ENCODE peak calls at places on chromosomes 6 and 20, in six cellular contexts. One of them, this sample, is unnamed.

GRCh38 chr6:42690872-42691271 is 31.5 kb downstream of the PRPH2 start:
- DNase-seq in tibial artery: no peak
- DNase-seq in WERI-Rb-1: no peak
- DNase-seq in CD8-positive, alpha-beta T cell: no peak
- DNase-seq in fibroblast of the aortic adventitia: no peak
- DNase-seq in sigmoid colon: no peak
- DNase-seq in this sample: no peak

GRCh38 chr6:84074988-84075781 is 41.6 kb downstream of the MRAP2 start:
- DNase-seq in fibroblast of the aortic adventitia: peak
- DNase-seq in CD8-positive, alpha-beta T cell: no peak
- DNase-seq in WERI-Rb-1: peak
- DNase-seq in tibial artery: no peak
- DNase-seq in sigmoid colon: no peak
- DNase-seq in this sample: peak

GRCh38 chr6:123203928-123204327 is 207.9 kb downstream of the CLVS2 start:
- DNase-seq in WERI-Rb-1: no peak
- DNase-seq in fibroblast of the aortic adventitia: no peak
- DNase-seq in tibial artery: no peak
- DNase-seq in sigmoid colon: no peak
- DNase-seq in CD8-positive, alpha-beta T cell: no peak
- DNase-seq in this sample: no peak

GRCh38 chr6:10746915-10747250 is 722 bp upstream of the TMEM14B start:
- DNase-seq in tibial artery: no peak
- DNase-seq in fibroblast of the aortic adventitia: no peak
- DNase-seq in sigmoid colon: no peak
- DNase-seq in CD8-positive, alpha-beta T cell: no peak
- DNase-seq in WERI-Rb-1: no peak
- DNase-seq in this sample: no peak

GRCh38 chr20:44068311-44068710 is 118.7 kb downstream of the JPH2 start:
- DNase-seq in WERI-Rb-1: no peak
- DNase-seq in fibroblast of the aortic adventitia: no peak
- DNase-seq in sigmoid colon: no peak
- DNase-seq in CD8-positive, alpha-beta T cell: no peak
- DNase-seq in tibial artery: peak
- DNase-seq in this sample: no peak

GRCh38 chr6:4943716-4944115 is 60.1 kb downstream of the RPP40 start:
- DNase-seq in fibroblast of the aortic adventitia: peak
- DNase-seq in WERI-Rb-1: no peak
- DNase-seq in sigmoid colon: no peak
- DNase-seq in CD8-positive, alpha-beta T cell: no peak
- DNase-seq in tibial artery: no peak
- DNase-seq in this sample: no peak

GRCh38 chr6:3859878-3860552 is 10.8 kb downstream of the FAM50B start:
- DNase-seq in WERI-Rb-1: no peak
- DNase-seq in sigmoid colon: no peak
- DNase-seq in tibial artery: no peak
- DNase-seq in fibroblast of the aortic adventitia: no peak
- DNase-seq in CD8-positive, alpha-beta T cell: no peak
- DNase-seq in this sample: no peak

GRCh38 chr6:15533379-15534044 is 129.3 kb downstream of the DTNBP1 start:
- DNase-seq in sigmoid colon: no peak
- DNase-seq in tibial artery: no peak
- DNase-seq in WERI-Rb-1: no peak
- DNase-seq in fibroblast of the aortic adventitia: peak
- DNase-seq in CD8-positive, alpha-beta T cell: no peak
- DNase-seq in this sample: no peak

GRCh38 chr6:170207586-170207985 is 83.3 kb downstream of the DLL1 start:
- DNase-seq in WERI-Rb-1: no peak
- DNase-seq in tibial artery: peak
- DNase-seq in CD8-positive, alpha-beta T cell: no peak
- DNase-seq in fibroblast of the aortic adventitia: no peak
- DNase-seq in sigmoid colon: no peak
- DNase-seq in this sample: no peak

GRCh38 chr20:46757754-46758678 is 48.6 kb downstream of the SLC2A10 start:
- DNase-seq in WERI-Rb-1: peak
- DNase-seq in CD8-positive, alpha-beta T cell: peak
- DNase-seq in sigmoid colon: no peak
- DNase-seq in tibial artery: peak
- DNase-seq in fibroblast of the aortic adventitia: peak
- DNase-seq in this sample: no peak

GRCh38 chr20:7432612-7433011 is 507.6 kb downstream of the HAO1 start:
- DNase-seq in fibroblast of the aortic adventitia: no peak
- DNase-seq in tibial artery: no peak
- DNase-seq in sigmoid colon: no peak
- DNase-seq in WERI-Rb-1: no peak
- DNase-seq in CD8-positive, alpha-beta T cell: no peak
- DNase-seq in this sample: no peak

GRCh38 chr6:54248994-54249393 is 59.2 kb upstream of the TINAG start:
- DNase-seq in fibroblast of the aortic adventitia: no peak
- DNase-seq in tibial artery: no peak
- DNase-seq in WERI-Rb-1: no peak
- DNase-seq in CD8-positive, alpha-beta T cell: no peak
- DNase-seq in sigmoid colon: no peak
- DNase-seq in this sample: no peak

GRCh38 chr6:89400050-89400449 is 12.0 kb downstream of the RRAGD start:
- DNase-seq in sigmoid colon: no peak
- DNase-seq in WERI-Rb-1: no peak
- DNase-seq in fibroblast of the aortic adventitia: no peak
- DNase-seq in CD8-positive, alpha-beta T cell: no peak
- DNase-seq in tibial artery: no peak
- DNase-seq in this sample: no peak

GRCh38 chr6:29631860-29632731 is 887 bp downstream of the GABBR1 start:
- DNase-seq in tibial artery: peak
- DNase-seq in WERI-Rb-1: peak
- DNase-seq in CD8-positive, alpha-beta T cell: peak
- DNase-seq in fibroblast of the aortic adventitia: peak
- DNase-seq in sigmoid colon: peak
- DNase-seq in this sample: no peak

GRCh38 chr6:73710470-73710869 is 14.5 kb downstream of the CD109 start:
- DNase-seq in tibial artery: no peak
- DNase-seq in WERI-Rb-1: no peak
- DNase-seq in CD8-positive, alpha-beta T cell: no peak
- DNase-seq in fibroblast of the aortic adventitia: peak
- DNase-seq in sigmoid colon: no peak
- DNase-seq in this sample: no peak

GRCh38 chr6:14804444-14805210 is 441.2 kb upstream of the JARID2 start:
- DNase-seq in CD8-positive, alpha-beta T cell: no peak
- DNase-seq in tibial artery: peak
- DNase-seq in sigmoid colon: peak
- DNase-seq in WERI-Rb-1: no peak
- DNase-seq in fibroblast of the aortic adventitia: peak
- DNase-seq in this sample: peak

GRCh38 chr20:19785886-19786285 is 27.8 kb downstream of the RIN2 start:
- DNase-seq in WERI-Rb-1: no peak
- DNase-seq in CD8-positive, alpha-beta T cell: no peak
- DNase-seq in fibroblast of the aortic adventitia: no peak
- DNase-seq in sigmoid colon: no peak
- DNase-seq in tibial artery: no peak
- DNase-seq in this sample: no peak

DNA sequence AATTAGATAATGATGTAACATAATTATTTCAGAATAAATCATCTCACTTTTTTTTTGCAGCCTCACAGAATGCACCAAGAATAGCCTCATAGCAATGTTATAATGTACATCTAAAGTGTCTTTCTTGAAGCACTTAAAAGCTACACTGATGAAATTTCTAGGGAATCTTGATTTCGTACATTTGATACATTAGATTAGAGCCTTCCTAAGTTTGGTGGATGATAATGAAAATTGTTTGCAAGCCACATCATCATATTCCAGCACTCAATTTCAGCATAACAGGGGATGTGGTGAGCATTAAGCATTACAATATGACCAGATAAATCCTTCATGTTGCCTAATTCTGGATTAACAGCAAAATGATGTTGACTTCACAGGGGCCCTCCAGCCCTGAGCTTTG is 9.7 kb upstream of the METTL24 start:
- DNase-seq in CD8-positive, alpha-beta T cell: no peak
- DNase-seq in fibroblast of the aortic adventitia: no peak
- DNase-seq in WERI-Rb-1: no peak
- DNase-seq in sigmoid colon: no peak
- DNase-seq in tibial artery: no peak
- DNase-seq in this sample: no peak
- H3K4me3 ChIP-seq in CD8-positive, alpha-beta T cell: no peak
- H3K4me3 ChIP-seq in fibroblast of the aortic adventitia: no peak
- H3K4me3 ChIP-seq in WERI-Rb-1: no peak
- H3K4me3 ChIP-seq in sigmoid colon: no peak
- H3K4me3 ChIP-seq in tibial artery: no peak
- H3K4me3 ChIP-seq in this sample: no peak

DNA sequence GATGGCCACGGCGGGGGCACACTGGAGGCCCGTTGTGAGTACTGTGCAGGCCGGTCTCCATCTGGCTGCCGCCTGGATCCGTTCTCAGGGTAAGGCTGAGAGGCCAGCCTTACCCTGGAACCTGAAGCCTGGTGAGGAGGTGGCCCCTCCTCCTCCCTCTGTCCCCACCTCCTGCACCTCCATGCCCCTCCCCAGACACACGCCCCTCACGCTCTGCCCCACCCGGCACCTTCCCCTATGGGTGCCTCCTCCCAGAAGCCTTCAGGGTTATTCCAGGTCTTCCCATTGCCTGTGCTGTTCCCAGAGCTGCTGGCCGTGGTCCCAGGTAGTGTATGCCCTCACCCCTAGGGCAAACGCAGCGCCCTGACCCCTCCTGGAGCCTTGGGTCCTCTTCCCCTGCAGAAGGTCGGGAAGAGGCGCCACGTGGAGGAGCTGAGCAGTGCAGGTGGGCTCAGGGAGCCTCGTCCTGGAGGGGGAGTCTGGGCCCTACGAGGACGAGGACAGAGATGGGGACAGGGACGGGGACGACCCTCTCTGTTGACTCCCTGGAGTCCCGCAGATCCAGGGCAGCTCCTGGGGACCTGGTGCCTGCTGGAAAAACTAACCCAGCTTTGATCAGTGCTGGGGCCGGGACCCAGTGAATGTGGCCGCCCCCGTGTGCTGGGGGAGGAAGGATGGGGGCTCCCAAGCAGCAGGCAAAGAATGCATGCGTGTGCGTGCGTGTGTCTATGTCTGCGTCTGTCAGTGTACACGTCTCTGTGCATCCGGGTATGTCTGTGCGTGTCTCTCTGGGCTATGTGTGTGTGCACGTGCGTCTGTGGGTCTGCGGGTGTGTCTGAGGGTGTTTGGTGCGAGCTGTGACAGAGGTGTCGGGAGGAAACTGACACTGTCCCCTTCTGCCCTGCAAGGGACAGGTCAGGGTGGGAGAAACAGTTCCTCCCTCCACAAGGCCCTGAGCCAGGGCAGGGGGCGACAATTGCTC is 8.2 kb upstream of the HRH3 start:
- DNase-seq in sigmoid colon: no peak
- DNase-seq in tibial artery: no peak
- DNase-seq in fibroblast of the aortic adventitia: no peak
- DNase-seq in WERI-Rb-1: peak
- DNase-seq in CD8-positive, alpha-beta T cell: no peak
- DNase-seq in this sample: no peak
- TF ChIP-seq CTCF in sigmoid colon: no peak
- TF ChIP-seq CTCF in tibial artery: no peak
- TF ChIP-seq CTCF in fibroblast of the aortic adventitia: no peak
- TF ChIP-seq CTCF in WERI-Rb-1: no peak
- TF ChIP-seq CTCF in CD8-positive, alpha-beta T cell: no peak
- TF ChIP-seq CTCF in this sample: no peak

GRCh38 chr6:154448448-154449096 is 61.9 kb downstream of the CNKSR3 start:
- DNase-seq in fibroblast of the aortic adventitia: peak
- DNase-seq in CD8-positive, alpha-beta T cell: no peak
- DNase-seq in tibial artery: no peak
- DNase-seq in WERI-Rb-1: peak
- DNase-seq in sigmoid colon: peak
- DNase-seq in this sample: peak

GRCh38 chr6:154446984-154447383 is 63.5 kb downstream of the CNKSR3 start:
- DNase-seq in tibial artery: no peak
- DNase-seq in fibroblast of the aortic adventitia: no peak
- DNase-seq in CD8-positive, alpha-beta T cell: no peak
- DNase-seq in WERI-Rb-1: no peak
- DNase-seq in sigmoid colon: no peak
- DNase-seq in this sample: no peak

GRCh38 chr6:154450498-154450897 is 60.0 kb downstream of the CNKSR3 start:
- DNase-seq in tibial artery: no peak
- DNase-seq in fibroblast of the aortic adventitia: no peak
- DNase-seq in sigmoid colon: no peak
- DNase-seq in WERI-Rb-1: no peak
- DNase-seq in CD8-positive, alpha-beta T cell: no peak
- DNase-seq in this sample: no peak

GRCh38 chr6:154445417-154445816 is 65.1 kb downstream of the CNKSR3 start:
- DNase-seq in tibial artery: no peak
- DNase-seq in CD8-positive, alpha-beta T cell: no peak
- DNase-seq in sigmoid colon: no peak
- DNase-seq in WERI-Rb-1: no peak
- DNase-seq in fibroblast of the aortic adventitia: no peak
- DNase-seq in this sample: no peak

DNA sequence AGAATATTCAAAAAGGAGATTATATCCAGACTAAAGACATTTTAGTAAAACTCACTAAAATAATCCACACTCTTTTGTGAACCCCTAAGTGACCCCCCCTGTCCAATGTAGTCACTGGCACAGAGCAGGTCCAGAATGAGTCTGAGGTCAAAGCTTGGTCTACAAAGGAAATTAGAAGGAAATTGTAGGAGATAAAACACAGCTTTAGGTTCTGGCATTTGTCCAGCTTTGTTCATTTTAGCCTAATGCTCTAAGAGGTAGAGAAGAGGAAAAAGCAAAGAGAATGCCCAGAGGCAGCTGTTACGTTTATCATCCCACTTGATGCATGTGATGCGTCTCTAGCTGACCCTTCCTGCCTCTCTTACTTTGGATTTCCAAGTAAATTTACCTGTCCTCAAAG is 62.6 kb downstream of the CNKSR3 start:
- DNase-seq in fibroblast of the aortic adventitia: peak
- DNase-seq in sigmoid colon: no peak
- DNase-seq in WERI-Rb-1: no peak
- DNase-seq in tibial artery: no peak
- DNase-seq in CD8-positive, alpha-beta T cell: no peak
- DNase-seq in this sample: peak
- H3K4me3 ChIP-seq in fibroblast of the aortic adventitia: no peak
- H3K4me3 ChIP-seq in sigmoid colon: no peak
- H3K4me3 ChIP-seq in WERI-Rb-1: no peak
- H3K4me3 ChIP-seq in tibial artery: no peak
- H3K4me3 ChIP-seq in CD8-positive, alpha-beta T cell: no peak
- H3K4me3 ChIP-seq in this sample: no peak

GRCh38 chr20:1674990-1675389 is 17.4 kb upstream of the SIRPG start:
- DNase-seq in CD8-positive, alpha-beta T cell: no peak
- DNase-seq in tibial artery: no peak
- DNase-seq in fibroblast of the aortic adventitia: no peak
- DNase-seq in WERI-Rb-1: no peak
- DNase-seq in sigmoid colon: no peak
- DNase-seq in this sample: no peak
- TF ChIP-seq CTCF in CD8-positive, alpha-beta T cell: no peak
- TF ChIP-seq CTCF in tibial artery: no peak
- TF ChIP-seq CTCF in fibroblast of the aortic adventitia: no peak
- TF ChIP-seq CTCF in WERI-Rb-1: no peak
- TF ChIP-seq CTCF in sigmoid colon: no peak
- TF ChIP-seq CTCF in this sample: no peak